ENCODE peak calls at places on chromosomes 1 and 21, in ten cellular contexts. W, R, N, P, X, H, E, Q, B and K are unnamed samples.

GRCh38 chr1:7228252-7228961 is 443.2 kb downstream of the CAMTA1 start:
- DNase-seq in R (no peak), H (no peak), X (no peak), B (no peak), W (no peak), E (no peak), N (no peak), P (no peak), Q (no peak), K (no peak)

GRCh38 chr1:174262747-174263241 is 103.5 kb downstream of the RABGAP1L start:
- DNase-seq in R (no peak), Q (no peak), B (peak), E (peak), W (peak), X (no peak), N (peak), H (no peak), P (peak), K (no peak)

GRCh38 chr21:45906859-45907258 is 74.7 kb upstream of the COL6A1 start:
- DNase-seq in Q (no peak), B (no peak), W (no peak), N (no peak), H (no peak), R (no peak), X (no peak), P (no peak), E (no peak), K (peak)

GRCh38 chr1:32703479-32704291 is 1.1 kb upstream of the SYNC start:
- DNase-seq in W (peak), R (no peak), X (no peak), E (peak), N (peak), B (peak), Q (peak), P (peak), H (no peak), K (no peak)

GRCh38 chr1:198153103-198153502 is 3.7 kb upstream of the NEK7 start:
- DNase-seq in N (no peak), P (no peak), X (no peak), Q (no peak), R (no peak), B (no peak), W (no peak), E (no peak), H (no peak), K (no peak)

GRCh38 chr1:2152914-2153313 is 41.7 kb downstream of the FAAP20 start:
- DNase-seq in W (no peak), R (no peak), P (no peak), N (no peak), H (no peak), X (no peak), Q (no peak), B (no peak), E (no peak), K (no peak)

GRCh38 chr1:78359666-78360065 is 131.1 kb upstream of the PTGFR start:
- DNase-seq in H (no peak), E (no peak), N (peak), W (no peak), Q (no peak), B (no peak), P (no peak), X (no peak), R (no peak), K (no peak)

GRCh38 chr1:24742090-24742938 is 2.9 kb upstream of the CLIC4 start:
- DNase-seq in P (no peak), B (peak), W (no peak), E (no peak), X (peak), R (no peak), H (no peak), Q (peak), N (peak), K (peak)

GRCh38 chr1:147534386-147534785 is 6.9 kb upstream of the BCL9 start:
- DNase-seq in P (no peak), X (no peak), H (no peak), E (no peak), B (peak), N (no peak), W (no peak), R (no peak), Q (no peak), K (no peak)

GRCh38 chr1:38791892-38792291 is 67.7 kb downstream of the RRAGC start:
- DNase-seq in X (no peak), P (no peak), W (no peak), E (no peak), B (no peak), R (no peak), Q (no peak), N (no peak), H (no peak), K (no peak)

GRCh38 chr21:33360281-33360680 is 35.5 kb downstream of the IFNAR1 start:
- DNase-seq in W (no peak), N (peak), X (no peak), Q (no peak), H (no peak), R (no peak), B (no peak), E (no peak), P (no peak), K (no peak)

GRCh38 chr1:230403442-230403841 is 22.7 kb downstream of the PGBD5 start:
- DNase-seq in W (no peak), P (no peak), Q (no peak), H (no peak), N (no peak), R (no peak), B (no peak), X (no peak), E (no peak), K (no peak)

GRCh38 chr21:31559368-31560119 is 99.9 kb upstream of the SOD1 start:
- DNase-seq in P (peak), H (peak), E (peak), W (peak), B (peak), Q (peak), R (peak), X (peak), N (peak), K (peak)

GRCh38 chr1:235278915-235279292 is 49.1 kb downstream of the ARID4B start:
- DNase-seq in X (no peak), H (no peak), B (no peak), Q (no peak), W (no peak), N (no peak), P (no peak), E (no peak), R (no peak), K (no peak)

GRCh38 chr1:19863804-19864203 is 18.4 kb upstream of the OTUD3 start:
- DNase-seq in Q (no peak), R (no peak), B (peak), N (peak), H (no peak), X (no peak), E (peak), P (no peak), W (peak), K (no peak)

GRCh38 chr1:117633936-117634335 is 28.1 kb downstream of the TENT5C start:
- DNase-seq in W (no peak), P (no peak), N (no peak), E (no peak), Q (no peak), R (no peak), H (no peak), B (no peak), X (no peak), K (no peak)

GRCh38 chr1:94142583-94142982 is 21.6 kb upstream of the ABCA4 start:
- DNase-seq in W (no peak), H (peak), R (no peak), P (no peak), E (no peak), N (no peak), X (no peak), Q (no peak), B (no peak), K (no peak)

GRCh38 chr1:111852216-111852615 is 96.5 kb downstream of the DDX20 start:
- DNase-seq in R (no peak), W (no peak), H (peak), P (no peak), X (no peak), N (no peak), E (no peak), Q (no peak), B (no peak), K (no peak)

GRCh38 chr1:63524166-63524565 is 841 bp downstream of the EFCAB7 start:
- DNase-seq in R (no peak), N (no peak), H (no peak), Q (no peak), B (no peak), E (no peak), X (no peak), P (peak), W (no peak), K (no peak)

GRCh38 chr21:41848971-41849580 is 30.1 kb downstream of the PRDM15 start:
- DNase-seq in X (no peak), R (no peak), H (peak), E (no peak), Q (no peak), N (no peak), B (no peak), W (no peak), P (no peak), K (no peak)